ENCODE peak calls at places on chromosomes 12 and 14, in six cellular contexts. One of them, this sample, is unnamed.

GRCh38 chr14:104509673-104510072 is 69.9 kb upstream of the C14orf180 start:
- DNase-seq in fibroblast of lung: no peak
- DNase-seq in NCI-H1436: no peak
- DNase-seq in naive B cell: no peak
- DNase-seq in GM10248: no peak
- DNase-seq in activated naive CD4-positive, alpha-beta T cell: no peak
- DNase-seq in this sample: peak; percentile 29

GRCh38 chr14:35571598-35571997 is 37.6 kb downstream of the INSM2 start:
- DNase-seq in fibroblast of lung: no peak
- DNase-seq in NCI-H1436: no peak
- DNase-seq in naive B cell: no peak
- DNase-seq in GM10248: peak; percentile 15
- DNase-seq in activated naive CD4-positive, alpha-beta T cell: no peak
- DNase-seq in this sample: no peak

GRCh38 chr12:3107071-3107583 is 29.9 kb downstream of the TSPAN9 start:
- DNase-seq in fibroblast of lung: peak; percentile 48
- DNase-seq in NCI-H1436: no peak
- DNase-seq in naive B cell: no peak
- DNase-seq in GM10248: no peak
- DNase-seq in activated naive CD4-positive, alpha-beta T cell: no peak
- DNase-seq in this sample: no peak

GRCh38 chr12:4288296-4289019 is 14.9 kb downstream of the CCND2 start:
- DNase-seq in fibroblast of lung: no peak
- DNase-seq in NCI-H1436: no peak
- DNase-seq in naive B cell: no peak
- DNase-seq in GM10248: no peak
- DNase-seq in activated naive CD4-positive, alpha-beta T cell: no peak
- DNase-seq in this sample: no peak

GRCh38 chr12:89821901-89822300 is 113.3 kb upstream of the ATP2B1 start:
- DNase-seq in fibroblast of lung: no peak
- DNase-seq in NCI-H1436: no peak
- DNase-seq in naive B cell: peak; percentile 14
- DNase-seq in GM10248: peak; percentile 23
- DNase-seq in activated naive CD4-positive, alpha-beta T cell: no peak
- DNase-seq in this sample: peak; percentile 27

GRCh38 chr14:56585461-56586084 is 6.0 kb downstream of the TMEM260 start:
- DNase-seq in fibroblast of lung: peak; percentile 32
- DNase-seq in NCI-H1436: peak; percentile 36
- DNase-seq in naive B cell: no peak
- DNase-seq in GM10248: no peak
- DNase-seq in activated naive CD4-positive, alpha-beta T cell: no peak
- DNase-seq in this sample: no peak

GRCh38 chr14:105877645-105878044 is 351.3 kb downstream of the TMEM121 start:
- DNase-seq in fibroblast of lung: no peak
- DNase-seq in NCI-H1436: no peak
- DNase-seq in naive B cell: no peak
- DNase-seq in GM10248: no peak
- DNase-seq in activated naive CD4-positive, alpha-beta T cell: no peak
- DNase-seq in this sample: no peak

GRCh38 chr14:74670726-74671125 is 42.2 kb downstream of the AREL1 start:
- DNase-seq in fibroblast of lung: peak; percentile 49
- DNase-seq in NCI-H1436: no peak
- DNase-seq in naive B cell: no peak
- DNase-seq in GM10248: no peak
- DNase-seq in activated naive CD4-positive, alpha-beta T cell: no peak
- DNase-seq in this sample: no peak

GRCh38 chr12:31317471-31318397 is 8.2 kb downstream of the SINHCAF start:
- DNase-seq in fibroblast of lung: peak; percentile 47
- DNase-seq in NCI-H1436: no peak
- DNase-seq in naive B cell: peak; percentile 11
- DNase-seq in GM10248: no peak
- DNase-seq in activated naive CD4-positive, alpha-beta T cell: no peak
- DNase-seq in this sample: no peak

GRCh38 chr12:131230340-131231099 is 276.8 kb downstream of the ADGRD1 start:
- DNase-seq in fibroblast of lung: no peak
- DNase-seq in NCI-H1436: no peak
- DNase-seq in naive B cell: no peak
- DNase-seq in GM10248: no peak
- DNase-seq in activated naive CD4-positive, alpha-beta T cell: no peak
- DNase-seq in this sample: no peak

GRCh38 chr12:22628228-22628627 is 3.3 kb downstream of the ETNK1 start:
- DNase-seq in fibroblast of lung: peak; percentile 18
- DNase-seq in NCI-H1436: no peak
- DNase-seq in naive B cell: no peak
- DNase-seq in GM10248: no peak
- DNase-seq in activated naive CD4-positive, alpha-beta T cell: no peak
- DNase-seq in this sample: no peak

GRCh38 chr14:61644834-61645233 is 50.5 kb upstream of the HIF1A start:
- DNase-seq in fibroblast of lung: peak; percentile 23
- DNase-seq in NCI-H1436: peak; percentile 64
- DNase-seq in naive B cell: peak; percentile 22
- DNase-seq in GM10248: peak; percentile 32
- DNase-seq in activated naive CD4-positive, alpha-beta T cell: no peak
- DNase-seq in this sample: peak; percentile 36

GRCh38 chr14:101428409-101428808 is 132.9 kb upstream of the DIO3 start:
- DNase-seq in fibroblast of lung: no peak
- DNase-seq in NCI-H1436: no peak
- DNase-seq in naive B cell: no peak
- DNase-seq in GM10248: no peak
- DNase-seq in activated naive CD4-positive, alpha-beta T cell: no peak
- DNase-seq in this sample: no peak

GRCh38 chr12:67926063-67926462 is 63.2 kb upstream of the IFNG-AS1 start:
- DNase-seq in fibroblast of lung: no peak
- DNase-seq in NCI-H1436: no peak
- DNase-seq in naive B cell: no peak
- DNase-seq in GM10248: no peak
- DNase-seq in activated naive CD4-positive, alpha-beta T cell: no peak
- DNase-seq in this sample: no peak

GRCh38 chr12:79119796-79120195 is 255.2 kb downstream of the SYT1 start:
- DNase-seq in fibroblast of lung: no peak
- DNase-seq in NCI-H1436: no peak
- DNase-seq in naive B cell: no peak
- DNase-seq in GM10248: no peak
- DNase-seq in activated naive CD4-positive, alpha-beta T cell: no peak
- DNase-seq in this sample: no peak

GRCh38 chr12:111578971-111579340 is 20.2 kb downstream of the ATXN2 start:
- DNase-seq in fibroblast of lung: no peak
- DNase-seq in NCI-H1436: no peak
- DNase-seq in naive B cell: no peak
- DNase-seq in GM10248: no peak
- DNase-seq in activated naive CD4-positive, alpha-beta T cell: no peak
- DNase-seq in this sample: no peak

GRCh38 chr14:99416909-99417308 is 63.8 kb downstream of the SETD3 start:
- DNase-seq in fibroblast of lung: no peak
- DNase-seq in NCI-H1436: no peak
- DNase-seq in naive B cell: no peak
- DNase-seq in GM10248: no peak
- DNase-seq in activated naive CD4-positive, alpha-beta T cell: no peak
- DNase-seq in this sample: no peak

GRCh38 chr12:109743076-109743910 is 29.7 kb downstream of the FAM222A start:
- DNase-seq in fibroblast of lung: no peak
- DNase-seq in NCI-H1436: no peak
- DNase-seq in naive B cell: no peak
- DNase-seq in GM10248: no peak
- DNase-seq in activated naive CD4-positive, alpha-beta T cell: no peak
- DNase-seq in this sample: no peak

GRCh38 chr12:47776471-47777143 is 3.6 kb downstream of the SLC48A1 start:
- DNase-seq in fibroblast of lung: peak; percentile 49
- DNase-seq in NCI-H1436: no peak
- DNase-seq in naive B cell: no peak
- DNase-seq in GM10248: no peak
- DNase-seq in activated naive CD4-positive, alpha-beta T cell: no peak
- DNase-seq in this sample: no peak

GRCh38 chr12:10498042-10498441 is 7.6 kb upstream of the EIF2S3B start:
- DNase-seq in fibroblast of lung: no peak
- DNase-seq in NCI-H1436: no peak
- DNase-seq in naive B cell: no peak
- DNase-seq in GM10248: no peak
- DNase-seq in activated naive CD4-positive, alpha-beta T cell: no peak
- DNase-seq in this sample: no peak